ENCODE peak calls at places on chromosomes 6 and 20, in nine cellular contexts. One of them, this sample, is unnamed.
A peak's percentile ranks its signal among the peaks of the same experiment; 100 is the strongest.

GRCh38 chr6:141653590-141653989 is 479.1 kb upstream of the GJE1 start:
- DNase-seq in GM12878: no peak
- DNase-seq in endothelial cell of umbilical vein: no peak
- DNase-seq in IMR-90: no peak
- DNase-seq in Peyer's patch: no peak
- DNase-seq in A549: no peak
- DNase-seq in ovary: no peak
- DNase-seq in HCT116: no peak
- DNase-seq in uterus: no peak
- DNase-seq in this sample: no peak

GRCh38 chr6:122838060-122838780 is 49.2 kb downstream of the SMPDL3A start:
- DNase-seq in GM12878: no peak
- DNase-seq in endothelial cell of umbilical vein: peak; percentile 17
- DNase-seq in IMR-90: peak; percentile 33
- DNase-seq in Peyer's patch: no peak
- DNase-seq in A549: peak; percentile 7
- DNase-seq in ovary: no peak
- DNase-seq in HCT116: no peak
- DNase-seq in uterus: no peak
- DNase-seq in this sample: no peak

GRCh38 chr6:73391735-73392134 is 2.9 kb upstream of the DDX43 start:
- DNase-seq in GM12878: no peak
- DNase-seq in endothelial cell of umbilical vein: no peak
- DNase-seq in IMR-90: no peak
- DNase-seq in Peyer's patch: no peak
- DNase-seq in A549: no peak
- DNase-seq in ovary: no peak
- DNase-seq in HCT116: no peak
- DNase-seq in uterus: no peak
- DNase-seq in this sample: no peak

GRCh38 chr20:13638162-13638495 is 603 bp downstream of the TASP1 start:
- DNase-seq in GM12878: no peak
- DNase-seq in endothelial cell of umbilical vein: no peak
- DNase-seq in IMR-90: peak; percentile 16
- DNase-seq in Peyer's patch: no peak
- DNase-seq in A549: peak; percentile 31
- DNase-seq in ovary: no peak
- DNase-seq in HCT116: no peak
- DNase-seq in uterus: no peak
- DNase-seq in this sample: no peak

GRCh38 chr6:111706841-111707391 is 101.2 kb upstream of the TRAF3IP2 start:
- DNase-seq in GM12878: no peak
- DNase-seq in endothelial cell of umbilical vein: no peak
- DNase-seq in IMR-90: no peak
- DNase-seq in Peyer's patch: no peak
- DNase-seq in A549: no peak
- DNase-seq in ovary: no peak
- DNase-seq in HCT116: no peak
- DNase-seq in uterus: no peak
- DNase-seq in this sample: no peak

GRCh38 chr20:32612831-32613595 is 27.9 kb upstream of the NOL4L start:
- DNase-seq in GM12878: no peak
- DNase-seq in endothelial cell of umbilical vein: no peak
- DNase-seq in IMR-90: no peak
- DNase-seq in Peyer's patch: no peak
- DNase-seq in A549: no peak
- DNase-seq in ovary: no peak
- DNase-seq in HCT116: no peak
- DNase-seq in uterus: no peak
- DNase-seq in this sample: no peak

GRCh38 chr6:6007311-6008113 is 787 bp upstream of the NRN1 start:
- DNase-seq in GM12878: no peak
- DNase-seq in endothelial cell of umbilical vein: peak; percentile 50
- DNase-seq in IMR-90: no peak
- DNase-seq in Peyer's patch: no peak
- DNase-seq in A549: peak; percentile 18
- DNase-seq in ovary: no peak
- DNase-seq in HCT116: no peak
- DNase-seq in uterus: no peak
- DNase-seq in this sample: no peak

GRCh38 chr20:36653456-36653855 is 7.5 kb upstream of the SLA2 start:
- DNase-seq in GM12878: no peak
- DNase-seq in endothelial cell of umbilical vein: no peak
- DNase-seq in IMR-90: no peak
- DNase-seq in Peyer's patch: no peak
- DNase-seq in A549: no peak
- DNase-seq in ovary: no peak
- DNase-seq in HCT116: no peak
- DNase-seq in uterus: no peak
- DNase-seq in this sample: no peak

GRCh38 chr20:44917399-44917798 is 7.5 kb downstream of the PABPC1L start:
- DNase-seq in GM12878: no peak
- DNase-seq in endothelial cell of umbilical vein: no peak
- DNase-seq in IMR-90: no peak
- DNase-seq in Peyer's patch: no peak
- DNase-seq in A549: no peak
- DNase-seq in ovary: no peak
- DNase-seq in HCT116: no peak
- DNase-seq in uterus: no peak
- DNase-seq in this sample: no peak

GRCh38 chr6:28399370-28400121 is at the start of gene ZSCAN12:
- DNase-seq in GM12878: peak; percentile 61
- DNase-seq in endothelial cell of umbilical vein: peak; percentile 72
- DNase-seq in IMR-90: peak; percentile 89
- DNase-seq in Peyer's patch: peak; percentile 81
- DNase-seq in A549: peak; percentile 91
- DNase-seq in ovary: peak; percentile 85
- DNase-seq in HCT116: no peak
- DNase-seq in uterus: peak; percentile 84
- DNase-seq in this sample: peak; percentile 93

GRCh38 chr6:68777956-68778355 is 142.9 kb downstream of the ADGRB3 start:
- DNase-seq in GM12878: no peak
- DNase-seq in endothelial cell of umbilical vein: no peak
- DNase-seq in IMR-90: peak; percentile 2
- DNase-seq in Peyer's patch: no peak
- DNase-seq in A549: no peak
- DNase-seq in ovary: no peak
- DNase-seq in HCT116: no peak
- DNase-seq in uterus: no peak
- DNase-seq in this sample: no peak

GRCh38 chr6:63066053-63066704 is 145.1 kb upstream of the FKBP1C start:
- DNase-seq in GM12878: no peak
- DNase-seq in endothelial cell of umbilical vein: no peak
- DNase-seq in IMR-90: no peak
- DNase-seq in Peyer's patch: no peak
- DNase-seq in A549: peak; percentile 47
- DNase-seq in ovary: no peak
- DNase-seq in HCT116: peak; percentile 2
- DNase-seq in uterus: no peak
- DNase-seq in this sample: no peak

GRCh38 chr6:111727041-111727440 is 121.4 kb upstream of the TRAF3IP2 start:
- DNase-seq in GM12878: no peak
- DNase-seq in endothelial cell of umbilical vein: no peak
- DNase-seq in IMR-90: peak; percentile 17
- DNase-seq in Peyer's patch: no peak
- DNase-seq in A549: no peak
- DNase-seq in ovary: no peak
- DNase-seq in HCT116: no peak
- DNase-seq in uterus: no peak
- DNase-seq in this sample: no peak

GRCh38 chr20:3758566-3758965 is 9.0 kb downstream of the ADISSP start:
- DNase-seq in GM12878: no peak
- DNase-seq in endothelial cell of umbilical vein: no peak
- DNase-seq in IMR-90: no peak
- DNase-seq in Peyer's patch: no peak
- DNase-seq in A549: no peak
- DNase-seq in ovary: no peak
- DNase-seq in HCT116: no peak
- DNase-seq in uterus: no peak
- DNase-seq in this sample: no peak
- H3K4me3 ChIP-seq in GM12878: no peak overlapping the region
- H3K4me3 ChIP-seq in endothelial cell of umbilical vein: no peak overlapping the region
- H3K4me3 ChIP-seq in IMR-90: no peak overlapping the region
- H3K4me3 ChIP-seq in Peyer's patch: no peak overlapping the region
- H3K4me3 ChIP-seq in A549: no peak overlapping the region
- H3K4me3 ChIP-seq in ovary: no peak overlapping the region
- H3K4me3 ChIP-seq in HCT116: no peak overlapping the region
- H3K4me3 ChIP-seq in uterus: no peak overlapping the region
- H3K4me3 ChIP-seq in this sample: no peak overlapping the region

GRCh38 chr6:30614044-30614842 is 2.8 kb downstream of the PPP1R10 start:
- DNase-seq in GM12878: no peak
- DNase-seq in endothelial cell of umbilical vein: peak; percentile 14
- DNase-seq in IMR-90: no peak
- DNase-seq in Peyer's patch: no peak
- DNase-seq in A549: no peak
- DNase-seq in ovary: no peak
- DNase-seq in HCT116: no peak
- DNase-seq in uterus: no peak
- DNase-seq in this sample: no peak

GRCh38 chr6:30612213-30612612 is 4.8 kb downstream of the PPP1R10 start:
- DNase-seq in GM12878: no peak
- DNase-seq in endothelial cell of umbilical vein: no peak
- DNase-seq in IMR-90: peak; percentile 57
- DNase-seq in Peyer's patch: no peak
- DNase-seq in A549: peak; percentile 39
- DNase-seq in ovary: no peak
- DNase-seq in HCT116: no peak
- DNase-seq in uterus: no peak
- DNase-seq in this sample: no peak

GRCh38 chr6:30612687-30613248 is 4.3 kb downstream of the PPP1R10 start:
- DNase-seq in GM12878: no peak
- DNase-seq in endothelial cell of umbilical vein: no peak
- DNase-seq in IMR-90: peak; percentile 58
- DNase-seq in Peyer's patch: no peak
- DNase-seq in A549: no peak
- DNase-seq in ovary: no peak
- DNase-seq in HCT116: no peak
- DNase-seq in uterus: no peak
- DNase-seq in this sample: no peak

GRCh38 chr6:30614843-30615218 is 2.2 kb downstream of the PPP1R10 start:
- DNase-seq in GM12878: peak; percentile 90
- DNase-seq in endothelial cell of umbilical vein: peak; percentile 98
- DNase-seq in IMR-90: peak; percentile 98
- DNase-seq in Peyer's patch: peak; percentile 84
- DNase-seq in A549: peak; percentile 95
- DNase-seq in ovary: peak; percentile 84
- DNase-seq in HCT116: peak; percentile 93
- DNase-seq in uterus: peak; percentile 83
- DNase-seq in this sample: peak; percentile 95

DNA sequence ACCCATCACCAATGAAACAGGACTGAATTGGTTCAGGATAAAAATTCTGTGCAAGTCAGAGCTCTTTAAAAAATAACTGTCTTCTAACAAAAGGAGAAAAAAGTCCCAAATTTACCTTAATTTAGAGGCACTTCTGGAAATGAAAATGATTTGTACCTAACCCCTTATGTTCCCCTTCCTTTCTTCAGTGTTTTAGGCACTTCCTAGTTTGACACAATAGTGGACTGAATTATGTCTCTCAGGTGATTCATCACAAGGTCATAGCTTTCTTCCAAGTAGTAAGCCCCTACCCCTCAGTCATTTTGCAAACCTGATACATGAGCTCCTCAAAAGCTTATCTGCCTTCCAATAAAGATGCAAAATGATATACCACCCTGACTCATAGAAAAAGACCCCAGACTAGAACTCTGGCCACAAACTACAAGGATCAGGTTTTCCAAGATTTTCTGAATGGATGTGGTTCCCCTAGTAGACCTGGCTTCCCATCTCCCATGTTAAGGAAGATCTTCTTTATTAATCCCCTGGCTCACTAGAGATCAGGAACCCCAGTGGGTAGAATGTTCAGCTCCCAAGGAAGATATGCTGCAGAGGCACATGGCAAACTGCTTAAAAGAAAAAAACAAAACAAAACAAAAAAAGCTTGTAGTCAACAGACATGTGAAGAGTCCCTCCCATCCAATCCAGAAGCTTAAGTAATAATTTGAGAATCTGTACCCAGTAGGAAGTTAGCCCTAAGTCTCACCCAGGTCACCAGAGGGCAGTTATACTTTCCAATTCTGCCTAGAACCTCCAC is 3.6 kb downstream of the PPP1R10 start:
- DNase-seq in GM12878: no peak
- DNase-seq in endothelial cell of umbilical vein: peak; percentile 24
- DNase-seq in IMR-90: peak; percentile 52
- DNase-seq in Peyer's patch: no peak
- DNase-seq in A549: no peak
- DNase-seq in ovary: no peak
- DNase-seq in HCT116: no peak
- DNase-seq in uterus: no peak
- DNase-seq in this sample: no peak
- H3K27ac ChIP-seq in GM12878: no peak overlapping the region
- H3K27ac ChIP-seq in endothelial cell of umbilical vein: no peak overlapping the region
- H3K27ac ChIP-seq in IMR-90: no peak overlapping the region
- H3K27ac ChIP-seq in Peyer's patch: peak overlapping the region; percentile 97
- H3K27ac ChIP-seq in A549: no peak overlapping the region
- H3K27ac ChIP-seq in ovary: peak overlapping the region; percentile 95
- H3K27ac ChIP-seq in HCT116: peak overlapping the region; percentile 2
- H3K27ac ChIP-seq in uterus: peak overlapping the region; percentile 100
- H3K27ac ChIP-seq in this sample: peak overlapping the region; percentile 98

DNA sequence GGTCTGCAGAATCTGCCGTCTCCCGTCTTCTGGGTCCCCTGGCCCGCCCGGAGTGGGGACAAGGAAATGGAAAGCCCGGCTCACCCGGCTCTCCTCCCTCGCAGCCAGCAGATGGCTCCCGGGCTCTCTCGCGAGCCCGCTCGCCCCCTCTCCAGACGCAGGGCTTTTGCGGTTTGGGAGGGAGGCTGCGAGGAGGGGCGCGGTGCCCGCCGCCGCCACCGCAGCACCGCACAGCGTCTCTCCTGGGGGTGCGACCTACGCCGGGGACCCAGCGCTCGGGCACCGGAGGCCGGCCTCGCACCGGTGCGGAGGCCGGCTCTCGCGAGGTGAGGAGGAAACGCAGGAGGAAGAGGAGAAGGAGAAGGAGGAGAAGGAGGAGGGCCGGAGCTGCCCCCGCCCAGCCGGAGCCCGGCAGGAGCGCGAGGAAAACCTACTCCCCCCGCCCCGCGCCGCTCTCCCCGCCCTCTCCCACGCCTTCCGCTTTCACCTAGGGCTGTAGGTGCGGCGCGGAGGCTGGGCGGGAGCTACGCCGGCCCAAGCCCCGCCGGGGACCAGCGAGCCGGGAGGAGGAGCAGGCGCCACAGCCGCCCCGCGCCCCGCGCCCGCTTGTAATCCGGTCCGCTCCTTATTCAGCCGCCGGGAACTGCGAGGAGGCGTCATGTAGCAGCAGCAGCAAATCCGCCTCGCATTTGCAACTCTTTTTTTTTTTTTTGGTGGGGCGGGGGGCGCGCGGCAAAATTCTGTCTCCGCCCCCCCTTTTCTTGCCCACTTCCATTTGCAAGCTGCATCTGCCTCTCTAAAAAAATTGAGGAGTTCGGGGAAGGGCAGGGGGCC is at the start of gene CARMIL1:
- DNase-seq in GM12878: no peak
- DNase-seq in endothelial cell of umbilical vein: peak; percentile 70
- DNase-seq in IMR-90: peak; percentile 52
- DNase-seq in Peyer's patch: peak; percentile 76
- DNase-seq in A549: peak; percentile 79
- DNase-seq in ovary: peak; percentile 83
- DNase-seq in HCT116: peak; percentile 73
- DNase-seq in uterus: peak; percentile 82
- DNase-seq in this sample: peak; percentile 87
- TF ChIP-seq POLR2A in GM12878: no peak
- TF ChIP-seq POLR2A in endothelial cell of umbilical vein: no peak
- TF ChIP-seq POLR2A in IMR-90: no peak
- TF ChIP-seq POLR2A in Peyer's patch: peak; percentile 74
- TF ChIP-seq POLR2A in A549: peak; percentile 33
- TF ChIP-seq POLR2A in ovary: no peak
- TF ChIP-seq POLR2A in HCT116: peak; percentile 58
- TF ChIP-seq POLR2A in uterus: peak; percentile 47
- TF ChIP-seq POLR2A in this sample: no peak

GRCh38 chr6:19734519-19734918 is 102.7 kb upstream of the ID4 start:
- DNase-seq in GM12878: no peak
- DNase-seq in endothelial cell of umbilical vein: no peak
- DNase-seq in IMR-90: no peak
- DNase-seq in Peyer's patch: no peak
- DNase-seq in A549: no peak
- DNase-seq in ovary: no peak
- DNase-seq in HCT116: no peak
- DNase-seq in uterus: no peak
- DNase-seq in this sample: no peak
- H3K4me3 ChIP-seq in GM12878: no peak overlapping the region
- H3K4me3 ChIP-seq in endothelial cell of umbilical vein: no peak overlapping the region
- H3K4me3 ChIP-seq in IMR-90: no peak overlapping the region
- H3K4me3 ChIP-seq in Peyer's patch: no peak overlapping the region
- H3K4me3 ChIP-seq in A549: no peak overlapping the region
- H3K4me3 ChIP-seq in ovary: no peak overlapping the region
- H3K4me3 ChIP-seq in HCT116: no peak overlapping the region
- H3K4me3 ChIP-seq in uterus: no peak overlapping the region
- H3K4me3 ChIP-seq in this sample: no peak overlapping the region

This sample was measured in testis.